ENCODE peak calls at places on chromosome 19, in nine cellular contexts. C, N, Q, E, K, U, V, O and F are unnamed samples.
A peak's percentile ranks its signal among the peaks of the same experiment; 100 is the strongest.

GRCh38 chr19:56191115-56191514 is 6.5 kb downstream of the ZSCAN5B start:
- DNase-seq in Q (no peak), C (no peak), E (no peak), O (no peak), K (no peak), N (no peak), V (no peak), U (no peak), F (no peak)

GRCh38 chr19:15254547-15254946 is 22.3 kb upstream of the EPHX3 start:
- DNase-seq in U (no peak), C (no peak), K (no peak), E (no peak), N (no peak), Q (no peak), V (no peak), O (no peak), F (no peak)

GRCh38 chr19:2081873-2082810 is 14.0 kb downstream of the MOB3A start:
- DNase-seq in V (no peak), N (no peak), Q (peak; percentile 59), O (peak; percentile 64), K (no peak), E (no peak), U (no peak), C (no peak), F (no peak)

GRCh38 chr19:3849092-3849491 is 19.7 kb downstream of the ZFR2 start:
- DNase-seq in Q (no peak), N (no peak), U (peak; percentile 52), V (no peak), E (peak; percentile 32), K (peak; percentile 65), O (peak; percentile 22), C (no peak), F (peak; percentile 56)

GRCh38 chr19:32223595-32224370 is 121.6 kb upstream of the ZNF507 start:
- DNase-seq in V (no peak), K (no peak), O (no peak), N (no peak), C (no peak), U (peak; percentile 30), E (no peak), Q (no peak), F (no peak)

GRCh38 chr19:52398091-52398461 is 427 bp downstream of the ZNF528 start:
- DNase-seq in V (no peak), U (peak; percentile 36), C (no peak), Q (peak; percentile 17), K (no peak), O (peak; percentile 8), E (no peak), N (no peak), F (no peak)

GRCh38 chr19:2061936-2062729 is 11.1 kb upstream of the MKNK2 start:
- DNase-seq in E (no peak), Q (no peak), V (no peak), C (no peak), O (no peak), K (no peak), N (no peak), U (peak; percentile 54), F (no peak)

GRCh38 chr19:15324791-15325519 is 7.4 kb downstream of the BRD4 start:
- DNase-seq in C (no peak), E (no peak), V (no peak), O (no peak), U (peak; percentile 40), K (no peak), Q (no peak), N (no peak), F (no peak)

GRCh38 chr19:3333020-3333583 is 33.3 kb upstream of the NFIC start:
- DNase-seq in U (no peak), O (no peak), K (no peak), N (no peak), V (no peak), Q (no peak), C (no peak), E (no peak), F (no peak)

GRCh38 chr19:35269425-35270117 is 809 bp downstream of the USF2 start:
- DNase-seq in K (peak; percentile 75), U (peak; percentile 94), O (peak; percentile 91), Q (peak; percentile 89), V (peak; percentile 72), N (peak; percentile 4), E (peak; percentile 63), C (peak; percentile 62), F (peak; percentile 93)

GRCh38 chr19:3250675-3251074 is 26.2 kb downstream of the CELF5 start:
- DNase-seq in C (no peak), O (peak; percentile 21), N (no peak), V (no peak), U (no peak), K (peak; percentile 42), Q (peak; percentile 59), E (peak; percentile 36), F (peak; percentile 34)

GRCh38 chr19:13906525-13906904 is 514 bp downstream of the CC2D1A start:
- DNase-seq in Q (no peak), U (no peak), O (peak; percentile 82), N (no peak), C (no peak), E (no peak), V (no peak), K (no peak), F (peak; percentile 84)

GRCh38 chr19:48798937-48799336 is 11.9 kb downstream of the BCAT2 start:
- DNase-seq in K (no peak), O (no peak), N (no peak), C (no peak), U (peak; percentile 51), E (no peak), V (no peak), Q (no peak), F (no peak)

GRCh38 chr19:28330831-28331230 is 882.1 kb downstream of the UQCRFS1 start:
- DNase-seq in N (no peak), V (no peak), O (no peak), C (no peak), K (no peak), E (no peak), Q (no peak), U (no peak), F (no peak)

GRCh38 chr19:49118565-49119410 is at the start of gene C19orf73:
- DNase-seq in E (peak; percentile 92), K (peak; percentile 84), U (peak; percentile 97), O (peak; percentile 97), Q (peak; percentile 99), C (peak; percentile 95), N (peak; percentile 91), V (peak; percentile 89), F (peak; percentile 95)

GRCh38 chr19:14116918-14117578 is 514 bp downstream of the PRKACA start:
- DNase-seq in Q (no peak), V (no peak), K (no peak), U (no peak), C (no peak), N (no peak), E (no peak), O (no peak), F (peak; percentile 48)

GRCh38 chr19:38862321-38863059 is 12.7 kb upstream of the HNRNPL start:
- DNase-seq in C (no peak), U (peak; percentile 1), E (no peak), Q (no peak), V (peak; percentile 78), K (no peak), O (peak; percentile 59), N (no peak), F (peak; percentile 76)

GRCh38 chr19:15913384-15913783 is 15.5 kb upstream of the CYP4F2 start:
- DNase-seq in O (no peak), Q (no peak), U (no peak), E (no peak), N (no peak), C (no peak), V (no peak), K (no peak), F (no peak)

GRCh38 chr19:12065100-12065538 is 588 bp downstream of the ZNF844 start:
- DNase-seq in O (peak; percentile 16), N (no peak), V (no peak), C (no peak), K (no peak), E (no peak), Q (no peak), U (no peak), F (peak; percentile 44)